ENCODE peak calls at places on chromosomes 4 and X, in four cellular contexts. O, W, K and L are unnamed samples.

GRCh38 chrX:66914082-66914481 is 275.2 kb upstream of the EDA2R start:
- DNase-seq in O (no peak), W (peak), K (no peak), L (no peak)

GRCh38 chrX:101078716-101079115 is at the start of gene TMEM35A:
- DNase-seq in O (no peak), W (peak), K (no peak), L (no peak)

GRCh38 chr4:175970734-175971133 is 94.9 kb upstream of the WDR17 start:
- DNase-seq in O (no peak), W (peak), K (no peak), L (no peak)

GRCh38 chrX:134752558-134752957 is 94.3 kb upstream of the PLAC1 start:
- DNase-seq in O (no peak), W (no peak), K (no peak), L (no peak)

GRCh38 chr4:142367326-142368188 is 478.5 kb downstream of the INPP4B start:
- DNase-seq in O (no peak), W (no peak), K (no peak), L (no peak)

GRCh38 chr4:37243722-37244582 is 591 bp upstream of the NWD2 start:
- DNase-seq in O (no peak), W (peak), K (no peak), L (no peak)

GRCh38 chr4:108029321-108029720 is 39.6 kb downstream of the HADH start:
- DNase-seq in O (no peak), W (no peak), K (no peak), L (no peak)

GRCh38 chr4:4962928-4963327 is 56.3 kb downstream of the CYTL1 start:
- DNase-seq in O (no peak), W (no peak), K (no peak), L (no peak)

GRCh38 chrX:143940119-143940518 is 56.2 kb downstream of the UBE2NL start:
- DNase-seq in O (no peak), W (no peak), K (no peak), L (no peak)

GRCh38 chrX:72100824-72101351 is 30.8 kb downstream of the RTL5 start:
- DNase-seq in O (no peak), W (no peak), K (peak), L (no peak)

GRCh38 chr4:116391020-116391419 is 694.4 kb downstream of the TRAM1L1 start:
- DNase-seq in O (no peak), W (no peak), K (no peak), L (no peak)

GRCh38 chrX:37370499-37371141 is 21.5 kb downstream of the PRRG1 start:
- DNase-seq in O (no peak), W (no peak), K (no peak), L (no peak)

GRCh38 chrX:77442728-77443127 is 4.5 kb upstream of the FGF16 start:
- DNase-seq in O (peak), W (no peak), K (no peak), L (peak)

GRCh38 chr4:165684177-165684870 is 188.7 kb upstream of the TLL1 start:
- DNase-seq in O (peak), W (no peak), K (no peak), L (peak)

GRCh38 chr4:112156112-112156511 is 10.9 kb downstream of the FAM241A start:
- DNase-seq in O (no peak), W (no peak), K (no peak), L (no peak)

GRCh38 chrX:110846071-110846470 is 50.5 kb upstream of the CHRDL1 start:
- DNase-seq in O (no peak), W (no peak), K (no peak), L (no peak)

GRCh38 chr4:186404562-186405134 is 138.7 kb downstream of the F11 start:
- DNase-seq in O (no peak), W (no peak), K (no peak), L (no peak)

GRCh38 chr4:185141777-185142176 is 1.3 kb upstream of the SLC25A4 start:
- DNase-seq in O (no peak), W (no peak), K (no peak), L (no peak)

GRCh38 chr4:138910914-138911336 is 104.7 kb upstream of the NOCT start:
- DNase-seq in O (peak), W (peak), K (no peak), L (peak)

GRCh38 chr4:70269674-70270073 is 27.3 kb downstream of the CSN3 start:
- DNase-seq in O (no peak), W (no peak), K (no peak), L (no peak)

GRCh38 chr4:139171878-139172691 is 4.9 kb downstream of the ELF2 start:
- DNase-seq in O (no peak), W (no peak), K (no peak), L (no peak)

GRCh38 chrX:78650906-78651437 is 8.2 kb downstream of the RTL3 start:
- DNase-seq in O (no peak), W (no peak), K (no peak), L (no peak)

GRCh38 chr4:40471923-40472322 is 136.8 kb downstream of the CHRNA9 start:
- DNase-seq in O (no peak), W (no peak), K (no peak), L (no peak)

GRCh38 chr4:85728471-85728870 is 253.5 kb downstream of the ARHGAP24 start:
- DNase-seq in O (no peak), W (no peak), K (no peak), L (no peak)

GRCh38 chr4:138553001-138553845 is 311.1 kb upstream of the SLC7A11 start:
- DNase-seq in O (no peak), W (no peak), K (no peak), L (no peak)

GRCh38 chr4:58936436-58936835 is 1826.3 kb upstream of the IGFBP7 start:
- DNase-seq in O (no peak), W (no peak), K (no peak), L (no peak)

GRCh38 chr4:109301691-109302365 is 630 bp downstream of the COL25A1 start:
- DNase-seq in O (no peak), W (peak), K (no peak), L (no peak)

GRCh38 chr4:70722199-70722791 is 531 bp downstream of the RUFY3 start:
- DNase-seq in O (no peak), W (no peak), K (no peak), L (no peak)

GRCh38 chr4:133156096-133156495 is 7.0 kb downstream of the PCDH10 start:
- DNase-seq in O (no peak), W (no peak), K (no peak), L (no peak)

GRCh38 chrX:68658530-68658929 is 11.1 kb downstream of the STARD8 start:
- DNase-seq in O (no peak), W (peak), K (no peak), L (no peak)

GRCh38 chr4:21134994-21135393 is 434.7 kb downstream of the PACRGL start:
- DNase-seq in O (peak), W (no peak), K (peak), L (no peak)